ENCODE peak calls at places on chromosomes 11 and 22, in five cellular contexts. C is effector memory CD4-positive, alpha-beta T cell; D is prostate gland; I is T47D; E is lung. T is an unnamed sample.

GRCh38 chr22:16601437-16602223 is 9.0 kb upstream of the CCT8L2 start:
- DNase-seq in D (no peak), C (no peak), E (no peak), I (peak), T (peak)

GRCh38 chr11:18171377-18172000 is 1.1 kb upstream of the MRGPRX4 start:
- DNase-seq in D (no peak), I (peak), E (no peak), C (no peak), T (no peak)

GRCh38 chr11:75716659-75717058 is 979 bp upstream of the MOGAT2 start:
- DNase-seq in D (no peak), C (no peak), E (no peak), I (no peak), T (no peak)

GRCh38 chr11:27839226-27839913 is 139.1 kb upstream of the BDNF start:
- DNase-seq in C (no peak), D (no peak), E (no peak), I (peak), T (no peak)

GRCh38 chr11:65718964-65719492 is 1.6 kb downstream of the RNASEH2C start:
- DNase-seq in D (no peak), C (no peak), E (no peak), I (no peak), T (no peak)

GRCh38 chr11:29343465-29344333 is 673.1 kb downstream of the KCNA4 start:
- DNase-seq in I (peak), D (peak), E (peak), C (no peak), T (peak)

GRCh38 chr22:33785283-33785991 is 134.8 kb downstream of the LARGE1 start:
- DNase-seq in C (no peak), I (no peak), E (no peak), D (no peak), T (no peak)

GRCh38 chr22:44151661-44152060 is 29.1 kb upstream of the PARVG start:
- DNase-seq in D (no peak), I (peak), E (no peak), C (no peak), T (no peak)

GRCh38 chr22:46104881-46105493 is 45.3 kb upstream of the PPARA start:
- DNase-seq in I (no peak), E (no peak), D (no peak), C (no peak), T (no peak)

GRCh38 chr11:2798951-2799761 is 86.4 kb downstream of the CDKN1C start:
- DNase-seq in D (no peak), E (peak), I (no peak), C (no peak), T (peak)

GRCh38 chr22:26621663-26622062 is at the start of gene CRYBA4:
- DNase-seq in C (no peak), E (no peak), I (no peak), D (no peak), T (no peak)

T was measured in left ventricle myocardium inferior.